ENCODE peak calls at places on chromosomes 11 and 22, in seven cellular contexts. D is pancreas; E is transverse colon; F is CD4-positive, alpha-beta T cell; Y is neuronal stem cell; X is substantia nigra; O is H9. R is an unnamed sample.

GRCh38 chr11:104916442-104916841 is 18.2 kb upstream of the CASP12 start:
- DNase-seq in D (no peak), E (no peak), F (no peak), Y (no peak), X (no peak), O (no peak), R (no peak)

GRCh38 chr22:20254975-20255946 is 12.9 kb downstream of the RTN4R start:
- DNase-seq in D (no peak), E (no peak), F (no peak), Y (no peak), X (no peak), O (no peak), R (no peak)

GRCh38 chr11:102553835-102554282 is 23.3 kb upstream of the MMP7 start:
- DNase-seq in D (no peak), E (no peak), F (no peak), Y (no peak), X (no peak), O (no peak), R (no peak)

GRCh38 chr11:75627879-75628668 is 40.8 kb downstream of the MAP6 start:
- DNase-seq in D (no peak), E (no peak), F (no peak), Y (no peak), X (no peak), O (peak), R (no peak)

GRCh38 chr22:41106122-41106968 is 14.0 kb downstream of the EP300 start:
- DNase-seq in D (no peak), E (no peak), F (no peak), Y (no peak), X (no peak), O (no peak), R (no peak)

GRCh38 chr22:28023036-28023435 is 104.0 kb upstream of the PITPNB start:
- DNase-seq in D (peak), E (no peak), F (no peak), Y (no peak), X (no peak), O (no peak), R (no peak)

GRCh38 chr11:122673706-122674105 is 18.2 kb downstream of the UBASH3B start:
- DNase-seq in D (no peak), E (no peak), F (no peak), Y (no peak), X (no peak), O (no peak), R (no peak)

GRCh38 chr11:104487035-104487775 is 323.3 kb upstream of the PDGFD start:
- DNase-seq in D (no peak), E (no peak), F (no peak), Y (no peak), X (no peak), O (no peak), R (no peak)

GRCh38 chr11:14418801-14419417 is 59.9 kb upstream of the RRAS2 start:
- DNase-seq in D (no peak), E (no peak), F (no peak), Y (no peak), X (no peak), O (peak), R (no peak)

GRCh38 chr11:563812-564578 is 3.2 kb downstream of the RASSF7 start:
- DNase-seq in D (no peak), E (no peak), F (no peak), Y (no peak), X (no peak), O (no peak), R (no peak)

GRCh38 chr22:19216579-19216978 is 38.0 kb upstream of the SLC25A1 start:
- DNase-seq in D (no peak), E (no peak), F (no peak), Y (no peak), X (no peak), O (no peak), R (no peak)

GRCh38 chr11:94424011-94424410 is 22.8 kb upstream of the GPR83 start:
- DNase-seq in D (no peak), E (no peak), F (no peak), Y (no peak), X (no peak), O (no peak), R (no peak)

GRCh38 chr11:74288911-74289310 is 22.5 kb downstream of the P4HA3 start:
- DNase-seq in D (no peak), E (no peak), F (no peak), Y (no peak), X (no peak), O (no peak), R (no peak)

GRCh38 chr22:19800761-19801244 is 40.2 kb downstream of the TBX1 start:
- DNase-seq in D (no peak), E (no peak), F (no peak), Y (no peak), X (no peak), O (peak), R (no peak)

GRCh38 chr22:21026783-21027692 is 5.3 kb downstream of the SLC7A4 start:
- DNase-seq in D (no peak), E (no peak), F (no peak), Y (no peak), X (no peak), O (no peak), R (no peak)

GRCh38 chr11:18608373-18608772 is 8.8 kb downstream of the MISFA start:
- DNase-seq in D (no peak), E (no peak), F (no peak), Y (no peak), X (no peak), O (no peak), R (no peak)

GRCh38 chr11:104015649-104016415 is 20.6 kb upstream of the DDI1 start:
- DNase-seq in D (no peak), E (no peak), F (no peak), Y (no peak), X (no peak), O (no peak), R (no peak)

GRCh38 chr22:23199159-23199558 is 18.9 kb downstream of the BCR start:
- DNase-seq in D (no peak), E (no peak), F (no peak), Y (no peak), X (no peak), O (peak), R (no peak)

GRCh38 chr11:115623021-115623451 is 118.8 kb upstream of the CADM1 start:
- DNase-seq in D (no peak), E (peak), F (no peak), Y (no peak), X (no peak), O (no peak), R (no peak)

GRCh38 chr11:83467841-83468240 is 181.7 kb upstream of the CCDC90B start:
- DNase-seq in D (no peak), E (no peak), F (no peak), Y (no peak), X (no peak), O (no peak), R (no peak)

GRCh38 chr22:38881464-38881871 is 9.5 kb upstream of the CBX6 start:
- DNase-seq in D (no peak), E (peak), F (no peak), Y (no peak), X (no peak), O (no peak), R (no peak)

GRCh38 chr22:20157416-20158183 is 6.7 kb upstream of the CCDC188 start:
- DNase-seq in D (no peak), E (no peak), F (no peak), Y (no peak), X (no peak), O (no peak), R (no peak)

GRCh38 chr22:49449811-49450386 is 377.8 kb downstream of the BRD1 start:
- DNase-seq in D (no peak), E (no peak), F (no peak), Y (no peak), X (no peak), O (peak), R (no peak)
- H3K27ac ChIP-seq in D (no peak), E (no peak), F (no peak), Y (no peak), X (peak), O (no peak), R (peak)

GRCh38 chr22:24822471-24822870 is 16.5 kb downstream of the SGSM1 start:
- DNase-seq in D (peak), E (no peak), F (no peak), Y (no peak), X (no peak), O (no peak), R (no peak)

GRCh38 chr22:24826710-24827285 is 20.8 kb downstream of the SGSM1 start:
- DNase-seq in D (no peak), E (peak), F (no peak), Y (no peak), X (no peak), O (no peak), R (no peak)

GRCh38 chr22:24824915-24825314 is 18.9 kb downstream of the SGSM1 start:
- DNase-seq in D (peak), E (no peak), F (no peak), Y (no peak), X (no peak), O (no peak), R (no peak)

GRCh38 chr22:24824250-24824649 is 18.2 kb downstream of the SGSM1 start:
- DNase-seq in D (peak), E (no peak), F (no peak), Y (no peak), X (no peak), O (no peak), R (no peak)

DNA sequence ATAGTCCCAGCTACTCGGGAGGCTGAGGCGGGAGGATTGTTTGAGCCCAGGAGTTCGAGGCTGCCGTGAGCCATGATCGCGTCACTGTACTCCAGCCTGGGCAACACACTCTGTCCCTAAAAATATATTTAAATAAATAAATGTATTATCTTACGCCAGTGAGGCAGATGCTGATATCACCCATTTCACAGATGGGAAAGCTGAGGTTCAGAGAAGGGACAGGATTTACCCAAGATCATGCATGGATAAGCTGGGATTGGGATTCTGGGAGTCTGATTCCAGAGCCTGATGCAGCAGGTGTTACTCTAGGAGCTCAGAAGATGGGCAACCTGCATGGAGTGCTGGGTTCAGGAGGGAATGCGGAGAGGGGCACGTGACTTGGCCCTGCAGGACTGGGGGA is 17.8 kb downstream of the SGSM1 start:
- DNase-seq in D (peak), E (no peak), F (no peak), Y (no peak), X (no peak), O (no peak), R (no peak)
- H3K27ac ChIP-seq in D (no peak), E (no peak), F (no peak), Y (no peak), X (no peak), O (no peak), R (no peak)

GRCh38 chr11:64357446-64357845 is 1.5 kb upstream of the RPS6KA4 start:
- DNase-seq in D (no peak), E (no peak), F (no peak), Y (no peak), X (no peak), O (no peak), R (no peak)

GRCh38 chr11:64357904-64358535 is 942 bp upstream of the RPS6KA4 start:
- DNase-seq in D (no peak), E (peak), F (no peak), Y (no peak), X (no peak), O (no peak), R (no peak)

GRCh38 chr11:64355078-64355940 is 3.7 kb upstream of the RPS6KA4 start:
- DNase-seq in D (peak), E (peak), F (no peak), Y (no peak), X (peak), O (peak), R (no peak)

GRCh38 chr11:64358536-64358906 is 441 bp upstream of the RPS6KA4 start:
- DNase-seq in D (no peak), E (no peak), F (no peak), Y (no peak), X (no peak), O (no peak), R (no peak)

GRCh38 chr11:64356498-64357411 is 2.2 kb upstream of the RPS6KA4 start:
- DNase-seq in D (peak), E (no peak), F (no peak), Y (peak), X (no peak), O (peak), R (no peak)
- H3K27ac ChIP-seq in D (no peak), E (no peak), F (no peak), Y (no peak), X (no peak), O (no peak), R (no peak)

DNA sequence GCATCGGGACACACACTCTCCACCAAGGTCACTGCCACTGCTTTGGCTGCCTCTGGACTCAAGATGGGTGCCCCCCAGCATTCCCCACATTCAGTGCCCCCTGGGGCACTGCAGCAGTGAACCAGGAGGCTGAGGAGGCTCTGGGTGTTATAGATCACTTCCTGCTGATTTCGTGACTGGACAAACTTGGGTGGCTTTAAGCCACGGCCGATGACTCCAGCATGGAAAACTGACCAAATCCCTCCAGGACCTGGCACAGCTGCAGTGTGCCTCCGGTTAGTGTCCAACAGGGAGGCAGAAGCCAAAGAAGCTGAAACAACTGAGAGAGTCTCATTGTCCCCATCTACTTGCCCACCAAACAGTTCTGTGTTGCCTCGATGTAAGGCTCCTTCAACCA is 1.2 kb upstream of the GANAB start:
- DNase-seq in D (no peak), E (no peak), F (no peak), Y (no peak), X (no peak), O (no peak), R (no peak)
- H3K27ac ChIP-seq in D (no peak), E (no peak), F (no peak), Y (no peak), X (no peak), O (no peak), R (no peak)

GRCh38 chr11:61603667-61604066 is 22.8 kb upstream of the SYT7 start:
- DNase-seq in D (no peak), E (no peak), F (no peak), Y (no peak), X (no peak), O (peak), R (no peak)

GRCh38 chr11:61599968-61600710 is 19.3 kb upstream of the SYT7 start:
- DNase-seq in D (no peak), E (no peak), F (no peak), Y (no peak), X (no peak), O (no peak), R (no peak)

GRCh38 chr11:61598886-61599868 is 18.3 kb upstream of the SYT7 start:
- DNase-seq in D (no peak), E (no peak), F (no peak), Y (no peak), X (no peak), O (peak), R (no peak)

GRCh38 chr11:61602775-61603569 is 22.1 kb upstream of the SYT7 start:
- DNase-seq in D (no peak), E (peak), F (no peak), Y (no peak), X (no peak), O (no peak), R (no peak)

DNA sequence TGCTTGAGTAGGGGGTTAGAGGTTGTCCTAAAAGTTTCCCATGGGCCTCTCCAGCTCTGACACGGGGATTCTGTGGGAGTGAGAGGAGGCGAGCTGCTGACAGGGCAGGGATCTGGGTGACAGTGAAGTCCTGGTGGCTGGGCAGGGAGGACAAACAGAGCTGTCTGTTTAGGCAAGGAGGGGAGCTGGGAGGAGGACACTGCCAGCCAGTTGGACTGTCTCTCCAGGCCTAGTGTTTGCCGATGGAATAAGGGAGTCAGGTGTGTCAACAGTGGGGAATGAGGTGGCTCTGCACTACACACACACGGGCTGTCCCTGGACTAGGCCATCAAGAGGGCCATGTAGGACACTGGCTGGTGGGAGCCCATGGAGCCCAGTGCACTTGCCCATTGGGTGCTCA is 20.6 kb upstream of the SYT7 start:
- DNase-seq in D (no peak), E (no peak), F (no peak), Y (no peak), X (no peak), O (no peak), R (no peak)
- H3K27ac ChIP-seq in D (no peak), E (peak), F (no peak), Y (no peak), X (no peak), O (no peak), R (no peak)

GRCh38 chr22:37333724-37334460 is 51.6 kb downstream of the CYTH4 start:
- DNase-seq in D (no peak), E (no peak), F (no peak), Y (no peak), X (no peak), O (no peak), R (no peak)

GRCh38 chr22:37329239-37330140 is 47.2 kb downstream of the CYTH4 start:
- DNase-seq in D (no peak), E (no peak), F (no peak), Y (no peak), X (no peak), O (no peak), R (no peak)

GRCh38 chr22:37330200-37331033 is 48.1 kb downstream of the CYTH4 start:
- DNase-seq in D (no peak), E (peak), F (no peak), Y (peak), X (peak), O (peak), R (no peak)

GRCh38 chr22:37331034-37331428 is 48.7 kb downstream of the CYTH4 start:
- DNase-seq in D (no peak), E (no peak), F (no peak), Y (no peak), X (no peak), O (no peak), R (no peak)

GRCh38 chr22:37331811-37332536 is 49.7 kb downstream of the CYTH4 start:
- DNase-seq in D (no peak), E (no peak), F (no peak), Y (no peak), X (no peak), O (no peak), R (no peak)
- H3K27ac ChIP-seq in D (no peak), E (no peak), F (no peak), Y (no peak), X (no peak), O (no peak), R (no peak)

R was measured in SK-N-MC.